ENCODE peak calls at places on chromosomes 4 and X, in seven cellular contexts. One of them, this sample, is unnamed.

GRCh38 chrX:45952030-45952429 is 593.2 kb downstream of the ZNF674 start:
- DNase-seq in RKO: no peak
- DNase-seq in HT-29: peak; percentile 23
- DNase-seq in NCI-H1930: no peak
- DNase-seq in NCI-H1092 treated with DMSO at 0.1 percent for 48 hours: no peak
- DNase-seq in erythroblast: no peak
- DNase-seq in DMS153: no peak
- DNase-seq in this sample: no peak

GRCh38 chr4:23782778-23783455 is 106.9 kb downstream of the PPARGC1A start:
- DNase-seq in erythroblast: no peak
- DNase-seq in HT-29: no peak
- DNase-seq in NCI-H1930: no peak
- DNase-seq in RKO: no peak
- DNase-seq in NCI-H1092 treated with DMSO at 0.1 percent for 48 hours: no peak
- DNase-seq in DMS153: no peak
- DNase-seq in this sample: peak; percentile 16

GRCh38 chrX:38861489-38861888 is 60.2 kb downstream of the MID1IP1 start:
- DNase-seq in NCI-H1092 treated with DMSO at 0.1 percent for 48 hours: no peak
- DNase-seq in erythroblast: no peak
- DNase-seq in NCI-H1930: no peak
- DNase-seq in HT-29: no peak
- DNase-seq in DMS153: no peak
- DNase-seq in RKO: no peak
- DNase-seq in this sample: no peak

GRCh38 chrX:77505227-77505626 is 58.0 kb downstream of the FGF16 start:
- DNase-seq in erythroblast: no peak
- DNase-seq in NCI-H1930: no peak
- DNase-seq in DMS153: peak; percentile 36
- DNase-seq in HT-29: no peak
- DNase-seq in RKO: no peak
- DNase-seq in NCI-H1092 treated with DMSO at 0.1 percent for 48 hours: no peak
- DNase-seq in this sample: no peak

GRCh38 chr4:156677136-156677535 is 294.5 kb downstream of the PDGFC start:
- DNase-seq in RKO: peak; percentile 9
- DNase-seq in NCI-H1930: no peak
- DNase-seq in DMS153: no peak
- DNase-seq in HT-29: peak; percentile 32
- DNase-seq in erythroblast: peak; percentile 27
- DNase-seq in NCI-H1092 treated with DMSO at 0.1 percent for 48 hours: peak; percentile 24
- DNase-seq in this sample: peak; percentile 44

GRCh38 chrX:14362731-14363130 is 166.6 kb upstream of the GLRA2 start:
- DNase-seq in HT-29: no peak
- DNase-seq in erythroblast: no peak
- DNase-seq in RKO: no peak
- DNase-seq in NCI-H1930: no peak
- DNase-seq in DMS153: no peak
- DNase-seq in NCI-H1092 treated with DMSO at 0.1 percent for 48 hours: no peak
- DNase-seq in this sample: no peak

GRCh38 chr4:38803833-38804653 is 548 bp downstream of the TLR1 start:
- DNase-seq in NCI-H1930: no peak
- DNase-seq in NCI-H1092 treated with DMSO at 0.1 percent for 48 hours: no peak
- DNase-seq in DMS153: no peak
- DNase-seq in RKO: no peak
- DNase-seq in erythroblast: no peak
- DNase-seq in HT-29: no peak
- DNase-seq in this sample: no peak

GRCh38 chrX:40310016-40310415 is 212.3 kb upstream of the BCOR start:
- DNase-seq in erythroblast: no peak
- DNase-seq in NCI-H1092 treated with DMSO at 0.1 percent for 48 hours: no peak
- DNase-seq in NCI-H1930: no peak
- DNase-seq in HT-29: no peak
- DNase-seq in RKO: no peak
- DNase-seq in DMS153: no peak
- DNase-seq in this sample: no peak

GRCh38 chr4:16089156-16089555 is 5.3 kb upstream of the PROM1 start:
- DNase-seq in RKO: no peak
- DNase-seq in NCI-H1930: no peak
- DNase-seq in erythroblast: no peak
- DNase-seq in NCI-H1092 treated with DMSO at 0.1 percent for 48 hours: no peak
- DNase-seq in DMS153: no peak
- DNase-seq in HT-29: no peak
- DNase-seq in this sample: no peak

GRCh38 chr4:182578402-182578801 is 335.2 kb downstream of the TENM3 start:
- DNase-seq in RKO: peak; percentile 88
- DNase-seq in NCI-H1930: no peak
- DNase-seq in DMS153: no peak
- DNase-seq in erythroblast: no peak
- DNase-seq in HT-29: no peak
- DNase-seq in NCI-H1092 treated with DMSO at 0.1 percent for 48 hours: no peak
- DNase-seq in this sample: peak; percentile 70

GRCh38 chr4:41209187-41209586 is 5.2 kb downstream of the APBB2 start:
- DNase-seq in DMS153: no peak
- DNase-seq in HT-29: no peak
- DNase-seq in NCI-H1930: no peak
- DNase-seq in NCI-H1092 treated with DMSO at 0.1 percent for 48 hours: no peak
- DNase-seq in erythroblast: no peak
- DNase-seq in RKO: peak; percentile 5
- DNase-seq in this sample: peak; percentile 48

GRCh38 chrX:43166874-43167273 is 388.9 kb upstream of the PPP1R2C start:
- DNase-seq in erythroblast: no peak
- DNase-seq in NCI-H1930: no peak
- DNase-seq in NCI-H1092 treated with DMSO at 0.1 percent for 48 hours: no peak
- DNase-seq in HT-29: peak; percentile 39
- DNase-seq in RKO: no peak
- DNase-seq in DMS153: peak; percentile 81
- DNase-seq in this sample: peak; percentile 8

GRCh38 chr4:35151816-35152572 is 1092.3 kb downstream of the ARAP2 start:
- DNase-seq in RKO: no peak
- DNase-seq in HT-29: peak; percentile 73
- DNase-seq in NCI-H1092 treated with DMSO at 0.1 percent for 48 hours: peak; percentile 66
- DNase-seq in DMS153: no peak
- DNase-seq in erythroblast: peak; percentile 4
- DNase-seq in NCI-H1930: no peak
- DNase-seq in this sample: peak; percentile 44